ENCODE peak calls at places on chromosomes 7 and 10, in six cellular contexts. C is OCI-LY7, U is mammary epithelial cell, R is hepatocyte, P is A549, G is fibroblast of lung. F is an unnamed sample.
A peak's percentile ranks its signal among the peaks of the same experiment; 100 is the strongest.

GRCh38 chr10:119333146-119333792 is 125.9 kb downstream of the GRK5 start:
- DNase-seq in R (no peak), G (peak; percentile 16), U (peak; percentile 30), P (no peak), C (peak; percentile 32), F (peak; percentile 20)

GRCh38 chr10:89525556-89525955 is 9.8 kb downstream of the SLC16A12 start:
- DNase-seq in U (no peak), P (no peak), R (no peak), G (no peak), C (no peak), F (no peak)

GRCh38 chr7:100247152-100247757 is 27.5 kb downstream of the PVRIG start:
- DNase-seq in P (peak; percentile 97), R (peak; percentile 86), G (peak; percentile 74), C (no peak), U (peak; percentile 84), F (peak; percentile 3)

GRCh38 chr10:113679463-113680171 is at the start of gene CASP7:
- DNase-seq in R (peak; percentile 92), U (peak; percentile 75), C (peak; percentile 92), P (peak; percentile 88), G (peak; percentile 82), F (peak; percentile 81)

GRCh38 chr7:107958764-107959526 is 44.0 kb downstream of the LAMB1 start:
- DNase-seq in P (no peak), G (peak; percentile 97), C (no peak), U (peak; percentile 87), R (no peak), F (no peak)

GRCh38 chr7:30770936-30771858 is at the start of gene MINDY4:
- DNase-seq in C (no peak), U (peak; percentile 46), P (peak; percentile 83), R (peak; percentile 89), G (peak; percentile 81), F (peak; percentile 78)

GRCh38 chr10:49106451-49106850 is 8.9 kb downstream of the VSTM4 start:
- DNase-seq in U (no peak), G (no peak), R (no peak), C (no peak), P (no peak), F (no peak)

GRCh38 chr10:46026106-46026505 is 4.3 kb downstream of the NCOA4 start:
- DNase-seq in P (no peak), R (no peak), G (no peak), U (no peak), C (no peak), F (no peak)

GRCh38 chr7:108057951-108058391 is 55.0 kb upstream of the LAMB1 start:
- DNase-seq in R (no peak), P (no peak), U (no peak), G (peak; percentile 51), C (no peak), F (no peak)

GRCh38 chr10:17504547-17505245 is 50.3 kb upstream of the ST8SIA6 start:
- DNase-seq in U (no peak), R (no peak), C (no peak), G (peak; percentile 41), P (no peak), F (no peak)

GRCh38 chr7:2082357-2083038 is 150.2 kb downstream of the MAD1L1 start:
- DNase-seq in C (no peak), R (peak; percentile 73), U (no peak), G (peak; percentile 76), P (no peak), F (no peak)

GRCh38 chr10:112823007-112823406 is 127.0 kb upstream of the TCF7L2 start:
- DNase-seq in P (no peak), R (no peak), U (no peak), G (no peak), C (no peak), F (no peak)

GRCh38 chr10:46296629-46297275 is 10.0 kb downstream of the ANTXRL start:
- DNase-seq in C (no peak), G (no peak), U (no peak), P (no peak), R (no peak), F (no peak)

GRCh38 chr10:95329296-95329695 is 38.5 kb upstream of the PDLIM1 start:
- DNase-seq in P (no peak), R (no peak), C (no peak), G (no peak), U (no peak), F (no peak)

GRCh38 chr7:22485189-22485588 is 14.8 kb downstream of the STEAP1B start:
- DNase-seq in C (no peak), G (peak; percentile 27), P (no peak), R (no peak), U (peak; percentile 4), F (peak; percentile 52)
- H3K4me2 ChIP-seq in C (no peak overlapping the region), G (no peak overlapping the region), P (no peak overlapping the region), R (no peak overlapping the region), U (no peak overlapping the region), F (peak overlapping the region; percentile 13)

DNA sequence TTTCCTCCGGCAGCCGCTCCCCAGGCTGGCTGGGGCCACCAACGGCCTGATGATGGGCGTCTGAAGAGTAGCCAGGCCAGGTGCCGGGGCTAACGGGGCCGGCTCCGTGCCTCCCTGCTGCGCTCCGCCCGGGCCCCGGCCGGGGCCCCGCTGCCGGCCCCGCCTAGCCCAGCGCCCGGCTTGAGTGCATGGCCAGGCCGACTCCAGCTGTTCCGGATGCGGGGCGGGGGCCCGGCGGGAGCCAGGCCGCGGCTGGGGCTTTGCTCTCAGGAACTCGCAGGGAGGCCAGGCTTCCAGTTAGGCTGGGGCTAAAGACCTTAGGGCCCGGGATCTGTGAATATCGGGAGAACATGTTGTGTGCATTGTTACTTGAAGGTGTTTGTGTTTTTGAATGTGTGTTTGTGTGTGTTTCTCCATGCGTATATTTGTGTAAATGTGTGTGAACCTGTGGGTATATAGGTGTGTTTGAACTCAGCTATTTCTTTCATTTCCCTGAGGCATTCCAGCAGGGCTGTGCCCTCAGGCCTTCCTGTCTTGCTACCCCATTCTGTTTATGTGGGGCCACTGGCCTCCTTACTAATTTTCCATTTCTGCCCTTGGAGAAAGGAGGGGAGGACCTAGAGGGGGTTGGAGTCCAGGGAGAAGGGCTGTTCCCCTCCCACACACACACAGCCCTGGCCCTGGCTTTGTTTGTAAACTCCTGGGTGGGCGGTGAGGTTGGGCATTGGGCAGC is 1.1 kb upstream of the LBX1 start:
- DNase-seq in R (no peak), C (no peak), G (no peak), U (no peak), P (no peak), F (no peak)
- H3K4me2 ChIP-seq in R (peak overlapping the region; percentile 71), C (no peak overlapping the region), G (no peak overlapping the region), U (no peak overlapping the region), P (no peak overlapping the region), F (no peak overlapping the region)

GRCh38 chr10:110861930-110862677 is 9.6 kb upstream of the PDCD4 start:
- DNase-seq in C (no peak), P (no peak), R (no peak), G (no peak), U (peak; percentile 100), F (no peak)
- H3K4me2 ChIP-seq in C (peak overlapping the region; percentile 92), P (no peak overlapping the region), R (no peak overlapping the region), G (no peak overlapping the region), U (peak overlapping the region; percentile 56), F (no peak overlapping the region)

GRCh38 chr10:108421256-108421655 is 1256.8 kb upstream of the SORCS1 start:
- DNase-seq in U (no peak), P (no peak), C (no peak), G (no peak), R (peak; percentile 38), F (no peak)

GRCh38 chr10:108427081-108427480 is 1262.6 kb upstream of the SORCS1 start:
- DNase-seq in U (no peak), C (no peak), P (no peak), R (no peak), G (no peak), F (no peak)

GRCh38 chr10:108422286-108422685 is 1257.8 kb upstream of the SORCS1 start:
- DNase-seq in C (no peak), U (no peak), G (no peak), P (no peak), R (no peak), F (no peak)

DNA sequence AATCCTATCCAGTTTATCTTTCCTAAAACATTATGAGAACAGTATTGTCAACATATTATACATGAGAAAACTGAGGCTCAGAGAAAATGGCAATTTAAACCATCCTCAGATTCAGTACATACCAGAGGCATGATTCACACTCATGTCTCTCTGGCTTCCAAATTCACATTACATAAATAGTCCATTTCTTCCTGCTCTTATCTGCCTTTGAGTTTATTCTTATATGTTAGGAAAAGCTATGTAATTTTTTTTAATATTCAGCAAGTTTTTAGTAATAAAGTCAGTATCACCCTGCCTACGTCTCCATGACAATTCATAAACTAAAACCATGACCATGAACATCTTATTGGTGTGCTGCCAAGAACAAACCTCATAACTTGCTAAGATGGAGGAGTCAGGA is 1260.2 kb upstream of the SORCS1 start:
- DNase-seq in P (no peak), C (no peak), G (peak; percentile 45), U (peak; percentile 19), R (no peak), F (no peak)
- H3K4me2 ChIP-seq in P (no peak overlapping the region), C (no peak overlapping the region), G (no peak overlapping the region), U (no peak overlapping the region), R (no peak overlapping the region), F (no peak overlapping the region)

GRCh38 chr7:18574676-18575075 is 79.1 kb downstream of the HDAC9 start:
- DNase-seq in U (no peak), R (no peak), G (no peak), C (no peak), P (no peak), F (no peak)

GRCh38 chr7:18572885-18573284 is 77.3 kb downstream of the HDAC9 start:
- DNase-seq in P (no peak), G (no peak), U (no peak), C (peak; percentile 51), R (no peak), F (no peak)

GRCh38 chr7:18575989-18576572 is 80.5 kb downstream of the HDAC9 start:
- DNase-seq in G (no peak), U (no peak), C (no peak), R (no peak), P (no peak), F (no peak)

GRCh38 chr7:18574235-18574540 is 78.6 kb downstream of the HDAC9 start:
- DNase-seq in R (no peak), U (no peak), P (no peak), G (no peak), C (no peak), F (no peak)

DNA sequence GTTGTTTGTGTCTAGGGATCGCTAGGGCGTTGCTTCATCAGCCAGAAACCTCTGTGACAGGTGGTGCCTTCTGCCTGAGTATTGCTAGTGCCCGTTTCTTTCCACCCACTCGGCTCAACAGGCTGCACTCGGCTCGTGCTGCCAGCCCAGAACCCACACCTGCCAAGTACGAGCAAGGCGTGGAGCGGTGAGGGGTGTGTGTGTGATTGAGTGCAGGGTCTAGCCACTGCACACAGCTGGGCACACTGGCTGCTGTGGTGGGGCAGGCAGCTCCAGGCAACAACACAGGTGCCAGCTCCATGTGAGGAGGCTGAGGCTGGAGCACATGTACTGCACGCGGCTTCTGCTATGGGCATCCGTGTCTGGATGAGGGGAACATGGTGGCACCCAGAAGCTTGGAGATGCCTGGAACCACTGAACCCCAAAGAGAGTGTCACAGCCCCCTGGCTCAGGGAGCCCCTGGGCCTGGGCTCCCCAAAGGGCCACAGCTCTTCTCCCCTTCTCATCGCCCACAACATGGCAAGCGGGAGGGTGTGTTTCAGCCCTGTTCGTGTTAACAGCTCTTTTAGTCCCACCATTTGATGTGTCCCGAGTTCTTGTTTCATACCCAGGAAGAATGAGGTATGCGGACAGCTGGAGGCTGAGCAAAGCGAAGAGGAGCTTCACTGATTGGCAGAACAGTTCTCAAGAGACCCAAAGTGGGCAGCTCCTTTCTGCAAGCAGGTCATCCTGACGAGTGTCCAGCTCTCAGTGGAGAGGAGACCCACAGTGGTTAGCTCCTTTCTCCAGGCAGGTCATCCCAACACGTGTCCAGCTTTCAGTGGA is 78.1 kb downstream of the HDAC9 start:
- DNase-seq in G (no peak), C (peak; percentile 66), U (no peak), R (no peak), P (no peak), F (no peak)
- H3K4me2 ChIP-seq in G (no peak overlapping the region), C (peak overlapping the region; percentile 69), U (no peak overlapping the region), R (no peak overlapping the region), P (no peak overlapping the region), F (no peak overlapping the region)